ENCODE peak calls at places on chromosomes 11 and 22, in seven cellular contexts. One of them, this sample, is unnamed.

GRCh38 chr11:65189191-65189590 is 7.5 kb downstream of the CAPN1 start:
- DNase-seq in stimulated activated CD8-positive, alpha-beta memory T cell treated with anti-CD3 and anti-CD28 coated beads, Interleukin-4, amount 100 ng/mL, for 4 hours: no peak
- DNase-seq in hepatic stellate cell: no peak
- DNase-seq in EL: no peak
- DNase-seq in prostate gland: no peak
- DNase-seq in CD8-positive, alpha-beta memory T cell: no peak
- DNase-seq in BJ: no peak
- DNase-seq in this sample: no peak

GRCh38 chr11:41201156-41201555 is 258.3 kb downstream of the LRRC4C start:
- DNase-seq in stimulated activated CD8-positive, alpha-beta memory T cell treated with anti-CD3 and anti-CD28 coated beads, Interleukin-4, amount 100 ng/mL, for 4 hours: no peak
- DNase-seq in hepatic stellate cell: no peak
- DNase-seq in EL: peak; percentile 1
- DNase-seq in prostate gland: no peak
- DNase-seq in CD8-positive, alpha-beta memory T cell: no peak
- DNase-seq in BJ: no peak
- DNase-seq in this sample: no peak

GRCh38 chr22:37273126-37273845 is 9.0 kb upstream of the CYTH4 start:
- DNase-seq in stimulated activated CD8-positive, alpha-beta memory T cell treated with anti-CD3 and anti-CD28 coated beads, Interleukin-4, amount 100 ng/mL, for 4 hours: no peak
- DNase-seq in hepatic stellate cell: peak; percentile 71
- DNase-seq in EL: peak; percentile 78
- DNase-seq in prostate gland: no peak
- DNase-seq in CD8-positive, alpha-beta memory T cell: no peak
- DNase-seq in BJ: peak; percentile 52
- DNase-seq in this sample: no peak

GRCh38 chr11:66717925-66718319 is 11.1 kb downstream of the SPTBN2 start:
- DNase-seq in stimulated activated CD8-positive, alpha-beta memory T cell treated with anti-CD3 and anti-CD28 coated beads, Interleukin-4, amount 100 ng/mL, for 4 hours: no peak
- DNase-seq in hepatic stellate cell: no peak
- DNase-seq in EL: no peak
- DNase-seq in prostate gland: no peak
- DNase-seq in CD8-positive, alpha-beta memory T cell: peak; percentile 40
- DNase-seq in BJ: no peak
- DNase-seq in this sample: no peak

GRCh38 chr11:76810151-76810853 is 27.1 kb downstream of the TSKU start:
- DNase-seq in stimulated activated CD8-positive, alpha-beta memory T cell treated with anti-CD3 and anti-CD28 coated beads, Interleukin-4, amount 100 ng/mL, for 4 hours: no peak
- DNase-seq in hepatic stellate cell: no peak
- DNase-seq in EL: peak; percentile 50
- DNase-seq in prostate gland: no peak
- DNase-seq in CD8-positive, alpha-beta memory T cell: no peak
- DNase-seq in BJ: no peak
- DNase-seq in this sample: no peak

GRCh38 chr22:46546466-46547178 is 9.2 kb upstream of the CELSR1 start:
- DNase-seq in stimulated activated CD8-positive, alpha-beta memory T cell treated with anti-CD3 and anti-CD28 coated beads, Interleukin-4, amount 100 ng/mL, for 4 hours: no peak
- DNase-seq in hepatic stellate cell: peak; percentile 68
- DNase-seq in EL: peak; percentile 72
- DNase-seq in prostate gland: no peak
- DNase-seq in CD8-positive, alpha-beta memory T cell: no peak
- DNase-seq in BJ: no peak
- DNase-seq in this sample: no peak

GRCh38 chr11:13278620-13279486 is 1.3 kb downstream of the BMAL1 start:
- DNase-seq in stimulated activated CD8-positive, alpha-beta memory T cell treated with anti-CD3 and anti-CD28 coated beads, Interleukin-4, amount 100 ng/mL, for 4 hours: no peak
- DNase-seq in hepatic stellate cell: peak; percentile 17
- DNase-seq in EL: peak; percentile 9
- DNase-seq in prostate gland: no peak
- DNase-seq in CD8-positive, alpha-beta memory T cell: no peak
- DNase-seq in BJ: no peak
- DNase-seq in this sample: no peak

GRCh38 chr11:62338218-62338617 is 970 bp downstream of the ASRGL1 start:
- DNase-seq in stimulated activated CD8-positive, alpha-beta memory T cell treated with anti-CD3 and anti-CD28 coated beads, Interleukin-4, amount 100 ng/mL, for 4 hours: no peak
- DNase-seq in hepatic stellate cell: no peak
- DNase-seq in EL: no peak
- DNase-seq in prostate gland: no peak
- DNase-seq in CD8-positive, alpha-beta memory T cell: no peak
- DNase-seq in BJ: no peak
- DNase-seq in this sample: no peak

GRCh38 chr11:10294289-10294953 is 402 bp upstream of the SBF2 start:
- DNase-seq in stimulated activated CD8-positive, alpha-beta memory T cell treated with anti-CD3 and anti-CD28 coated beads, Interleukin-4, amount 100 ng/mL, for 4 hours: no peak
- DNase-seq in hepatic stellate cell: peak; percentile 51
- DNase-seq in EL: peak; percentile 84
- DNase-seq in prostate gland: peak; percentile 55
- DNase-seq in CD8-positive, alpha-beta memory T cell: no peak
- DNase-seq in BJ: peak; percentile 51
- DNase-seq in this sample: no peak

GRCh38 chr11:47593934-47594855 is at the start of gene C1QTNF4:
- DNase-seq in stimulated activated CD8-positive, alpha-beta memory T cell treated with anti-CD3 and anti-CD28 coated beads, Interleukin-4, amount 100 ng/mL, for 4 hours: no peak
- DNase-seq in hepatic stellate cell: no peak
- DNase-seq in EL: no peak
- DNase-seq in prostate gland: no peak
- DNase-seq in CD8-positive, alpha-beta memory T cell: no peak
- DNase-seq in BJ: no peak
- DNase-seq in this sample: no peak

GRCh38 chr22:47551438-47551788 is 789.0 kb downstream of the TBC1D22A start:
- DNase-seq in stimulated activated CD8-positive, alpha-beta memory T cell treated with anti-CD3 and anti-CD28 coated beads, Interleukin-4, amount 100 ng/mL, for 4 hours: no peak
- DNase-seq in hepatic stellate cell: no peak
- DNase-seq in EL: no peak
- DNase-seq in prostate gland: no peak
- DNase-seq in CD8-positive, alpha-beta memory T cell: no peak
- DNase-seq in BJ: no peak
- DNase-seq in this sample: no peak

GRCh38 chr22:24189249-24190158 is 8.2 kb downstream of the SUSD2 start:
- DNase-seq in stimulated activated CD8-positive, alpha-beta memory T cell treated with anti-CD3 and anti-CD28 coated beads, Interleukin-4, amount 100 ng/mL, for 4 hours: no peak
- DNase-seq in hepatic stellate cell: peak; percentile 93
- DNase-seq in EL: peak; percentile 62
- DNase-seq in prostate gland: peak; percentile 65
- DNase-seq in CD8-positive, alpha-beta memory T cell: no peak
- DNase-seq in BJ: no peak
- DNase-seq in this sample: no peak

GRCh38 chr11:129698212-129698611 is 117.4 kb upstream of the TMEM45B start:
- DNase-seq in stimulated activated CD8-positive, alpha-beta memory T cell treated with anti-CD3 and anti-CD28 coated beads, Interleukin-4, amount 100 ng/mL, for 4 hours: no peak
- DNase-seq in hepatic stellate cell: no peak
- DNase-seq in EL: no peak
- DNase-seq in prostate gland: no peak
- DNase-seq in CD8-positive, alpha-beta memory T cell: no peak
- DNase-seq in BJ: no peak
- DNase-seq in this sample: no peak

GRCh38 chr11:87819141-87819540 is 356.1 kb downstream of the RAB38 start:
- DNase-seq in stimulated activated CD8-positive, alpha-beta memory T cell treated with anti-CD3 and anti-CD28 coated beads, Interleukin-4, amount 100 ng/mL, for 4 hours: no peak
- DNase-seq in hepatic stellate cell: no peak
- DNase-seq in EL: peak; percentile 16
- DNase-seq in prostate gland: no peak
- DNase-seq in CD8-positive, alpha-beta memory T cell: no peak
- DNase-seq in BJ: peak; percentile 59
- DNase-seq in this sample: peak; percentile 8

GRCh38 chr11:15541079-15541478 is 426.4 kb downstream of the INSC start:
- DNase-seq in stimulated activated CD8-positive, alpha-beta memory T cell treated with anti-CD3 and anti-CD28 coated beads, Interleukin-4, amount 100 ng/mL, for 4 hours: no peak
- DNase-seq in hepatic stellate cell: no peak
- DNase-seq in EL: no peak
- DNase-seq in prostate gland: no peak
- DNase-seq in CD8-positive, alpha-beta memory T cell: no peak
- DNase-seq in BJ: no peak
- DNase-seq in this sample: no peak

GRCh38 chr22:17883356-17883755 is 109.1 kb upstream of the BID start:
- DNase-seq in stimulated activated CD8-positive, alpha-beta memory T cell treated with anti-CD3 and anti-CD28 coated beads, Interleukin-4, amount 100 ng/mL, for 4 hours: no peak
- DNase-seq in hepatic stellate cell: no peak
- DNase-seq in EL: no peak
- DNase-seq in prostate gland: no peak
- DNase-seq in CD8-positive, alpha-beta memory T cell: no peak
- DNase-seq in BJ: no peak
- DNase-seq in this sample: no peak

GRCh38 chr11:114060402-114061052 is 1.0 kb downstream of the ZBTB16 start:
- DNase-seq in stimulated activated CD8-positive, alpha-beta memory T cell treated with anti-CD3 and anti-CD28 coated beads, Interleukin-4, amount 100 ng/mL, for 4 hours: no peak
- DNase-seq in hepatic stellate cell: peak; percentile 32
- DNase-seq in EL: peak; percentile 10
- DNase-seq in prostate gland: no peak
- DNase-seq in CD8-positive, alpha-beta memory T cell: peak; percentile 51
- DNase-seq in BJ: no peak
- DNase-seq in this sample: no peak

GRCh38 chr22:30985561-30986208 is 16.6 kb downstream of the TUG1 start:
- DNase-seq in stimulated activated CD8-positive, alpha-beta memory T cell treated with anti-CD3 and anti-CD28 coated beads, Interleukin-4, amount 100 ng/mL, for 4 hours: no peak
- DNase-seq in hepatic stellate cell: no peak
- DNase-seq in EL: no peak
- DNase-seq in prostate gland: no peak
- DNase-seq in CD8-positive, alpha-beta memory T cell: no peak
- DNase-seq in BJ: no peak
- DNase-seq in this sample: no peak

GRCh38 chr11:125285844-125286243 is 121.3 kb downstream of the PKNOX2 start:
- DNase-seq in stimulated activated CD8-positive, alpha-beta memory T cell treated with anti-CD3 and anti-CD28 coated beads, Interleukin-4, amount 100 ng/mL, for 4 hours: no peak
- DNase-seq in hepatic stellate cell: no peak
- DNase-seq in EL: no peak
- DNase-seq in prostate gland: no peak
- DNase-seq in CD8-positive, alpha-beta memory T cell: no peak
- DNase-seq in BJ: no peak
- DNase-seq in this sample: no peak

GRCh38 chr22:27626675-27627443 is 174.7 kb downstream of the MN1 start:
- DNase-seq in stimulated activated CD8-positive, alpha-beta memory T cell treated with anti-CD3 and anti-CD28 coated beads, Interleukin-4, amount 100 ng/mL, for 4 hours: no peak
- DNase-seq in hepatic stellate cell: no peak
- DNase-seq in EL: no peak
- DNase-seq in prostate gland: no peak
- DNase-seq in CD8-positive, alpha-beta memory T cell: no peak
- DNase-seq in BJ: no peak
- DNase-seq in this sample: no peak

GRCh38 chr11:63769044-63769718 is 606 bp upstream of the ZFTA start:
- DNase-seq in stimulated activated CD8-positive, alpha-beta memory T cell treated with anti-CD3 and anti-CD28 coated beads, Interleukin-4, amount 100 ng/mL, for 4 hours: no peak
- DNase-seq in hepatic stellate cell: no peak
- DNase-seq in EL: peak; percentile 51
- DNase-seq in prostate gland: no peak
- DNase-seq in CD8-positive, alpha-beta memory T cell: peak; percentile 59
- DNase-seq in BJ: no peak
- DNase-seq in this sample: no peak

GRCh38 chr22:31102441-31103081 is 4.8 kb downstream of the SELENOM start:
- DNase-seq in stimulated activated CD8-positive, alpha-beta memory T cell treated with anti-CD3 and anti-CD28 coated beads, Interleukin-4, amount 100 ng/mL, for 4 hours: no peak
- DNase-seq in hepatic stellate cell: peak; percentile 93
- DNase-seq in EL: peak; percentile 92
- DNase-seq in prostate gland: no peak
- DNase-seq in CD8-positive, alpha-beta memory T cell: no peak
- DNase-seq in BJ: peak; percentile 86
- DNase-seq in this sample: peak; percentile 89

GRCh38 chr22:41290262-41291221 is 4.6 kb upstream of the RANGAP1 start:
- DNase-seq in stimulated activated CD8-positive, alpha-beta memory T cell treated with anti-CD3 and anti-CD28 coated beads, Interleukin-4, amount 100 ng/mL, for 4 hours: no peak
- DNase-seq in hepatic stellate cell: peak; percentile 69
- DNase-seq in EL: peak; percentile 97
- DNase-seq in prostate gland: no peak
- DNase-seq in CD8-positive, alpha-beta memory T cell: no peak
- DNase-seq in BJ: peak; percentile 82
- DNase-seq in this sample: peak; percentile 59

GRCh38 chr11:79375818-79376550 is 64.8 kb downstream of the TENM4 start:
- DNase-seq in stimulated activated CD8-positive, alpha-beta memory T cell treated with anti-CD3 and anti-CD28 coated beads, Interleukin-4, amount 100 ng/mL, for 4 hours: no peak
- DNase-seq in hepatic stellate cell: no peak
- DNase-seq in EL: no peak
- DNase-seq in prostate gland: no peak
- DNase-seq in CD8-positive, alpha-beta memory T cell: no peak
- DNase-seq in BJ: no peak
- DNase-seq in this sample: no peak

GRCh38 chr11:74024630-74025029 is 15.7 kb upstream of the UCP3 start:
- DNase-seq in stimulated activated CD8-positive, alpha-beta memory T cell treated with anti-CD3 and anti-CD28 coated beads, Interleukin-4, amount 100 ng/mL, for 4 hours: no peak
- DNase-seq in hepatic stellate cell: peak; percentile 55
- DNase-seq in EL: peak; percentile 84
- DNase-seq in prostate gland: no peak
- DNase-seq in CD8-positive, alpha-beta memory T cell: no peak
- DNase-seq in BJ: no peak
- DNase-seq in this sample: peak; percentile 74

GRCh38 chr11:111977141-111978027 is 40.2 kb downstream of the DIXDC1 start:
- DNase-seq in stimulated activated CD8-positive, alpha-beta memory T cell treated with anti-CD3 and anti-CD28 coated beads, Interleukin-4, amount 100 ng/mL, for 4 hours: no peak
- DNase-seq in hepatic stellate cell: peak; percentile 77
- DNase-seq in EL: peak; percentile 47
- DNase-seq in prostate gland: peak; percentile 69
- DNase-seq in CD8-positive, alpha-beta memory T cell: no peak
- DNase-seq in BJ: no peak
- DNase-seq in this sample: no peak

GRCh38 chr22:46637711-46638600 is 17.8 kb downstream of the GRAMD4 start:
- DNase-seq in stimulated activated CD8-positive, alpha-beta memory T cell treated with anti-CD3 and anti-CD28 coated beads, Interleukin-4, amount 100 ng/mL, for 4 hours: no peak
- DNase-seq in hepatic stellate cell: no peak
- DNase-seq in EL: no peak
- DNase-seq in prostate gland: no peak
- DNase-seq in CD8-positive, alpha-beta memory T cell: no peak
- DNase-seq in BJ: no peak
- DNase-seq in this sample: no peak

GRCh38 chr11:110850846-110851245 is 138.6 kb upstream of the ARHGAP20 start:
- DNase-seq in stimulated activated CD8-positive, alpha-beta memory T cell treated with anti-CD3 and anti-CD28 coated beads, Interleukin-4, amount 100 ng/mL, for 4 hours: no peak
- DNase-seq in hepatic stellate cell: no peak
- DNase-seq in EL: no peak
- DNase-seq in prostate gland: no peak
- DNase-seq in CD8-positive, alpha-beta memory T cell: no peak
- DNase-seq in BJ: no peak
- DNase-seq in this sample: no peak

GRCh38 chr22:20111045-20111688 is 4.7 kb upstream of the RANBP1 start:
- DNase-seq in stimulated activated CD8-positive, alpha-beta memory T cell treated with anti-CD3 and anti-CD28 coated beads, Interleukin-4, amount 100 ng/mL, for 4 hours: no peak
- DNase-seq in hepatic stellate cell: peak; percentile 44
- DNase-seq in EL: no peak
- DNase-seq in prostate gland: no peak
- DNase-seq in CD8-positive, alpha-beta memory T cell: peak; percentile 57
- DNase-seq in BJ: no peak
- DNase-seq in this sample: no peak

GRCh38 chr11:2095198-2095520 is 44.0 kb downstream of the IGF2 start:
- DNase-seq in stimulated activated CD8-positive, alpha-beta memory T cell treated with anti-CD3 and anti-CD28 coated beads, Interleukin-4, amount 100 ng/mL, for 4 hours: no peak
- DNase-seq in hepatic stellate cell: no peak
- DNase-seq in EL: no peak
- DNase-seq in prostate gland: no peak
- DNase-seq in CD8-positive, alpha-beta memory T cell: no peak
- DNase-seq in BJ: no peak
- DNase-seq in this sample: no peak

GRCh38 chr11:1728281-1728680 is 22.1 kb downstream of the IFITM10 start:
- DNase-seq in stimulated activated CD8-positive, alpha-beta memory T cell treated with anti-CD3 and anti-CD28 coated beads, Interleukin-4, amount 100 ng/mL, for 4 hours: no peak
- DNase-seq in hepatic stellate cell: no peak
- DNase-seq in EL: no peak
- DNase-seq in prostate gland: no peak
- DNase-seq in CD8-positive, alpha-beta memory T cell: no peak
- DNase-seq in BJ: no peak
- DNase-seq in this sample: no peak

GRCh38 chr11:68028802-68029475 is 1.5 kb upstream of the NDUFS8 start:
- DNase-seq in stimulated activated CD8-positive, alpha-beta memory T cell treated with anti-CD3 and anti-CD28 coated beads, Interleukin-4, amount 100 ng/mL, for 4 hours: no peak
- DNase-seq in hepatic stellate cell: no peak
- DNase-seq in EL: peak; percentile 69
- DNase-seq in prostate gland: no peak
- DNase-seq in CD8-positive, alpha-beta memory T cell: no peak
- DNase-seq in BJ: no peak
- DNase-seq in this sample: no peak

GRCh38 chr11:105852427-105852826 is 169.6 kb downstream of the MSANTD4 start:
- DNase-seq in stimulated activated CD8-positive, alpha-beta memory T cell treated with anti-CD3 and anti-CD28 coated beads, Interleukin-4, amount 100 ng/mL, for 4 hours: no peak
- DNase-seq in hepatic stellate cell: no peak
- DNase-seq in EL: no peak
- DNase-seq in prostate gland: no peak
- DNase-seq in CD8-positive, alpha-beta memory T cell: no peak
- DNase-seq in BJ: no peak
- DNase-seq in this sample: no peak

GRCh38 chr11:114447892-114448291 is 8.6 kb downstream of the REXO2 start:
- DNase-seq in stimulated activated CD8-positive, alpha-beta memory T cell treated with anti-CD3 and anti-CD28 coated beads, Interleukin-4, amount 100 ng/mL, for 4 hours: no peak
- DNase-seq in hepatic stellate cell: peak; percentile 42
- DNase-seq in EL: peak; percentile 56
- DNase-seq in prostate gland: no peak
- DNase-seq in CD8-positive, alpha-beta memory T cell: no peak
- DNase-seq in BJ: peak; percentile 72
- DNase-seq in this sample: peak; percentile 73

GRCh38 chr11:80155412-80156017 is 714.7 kb upstream of the TENM4 start:
- DNase-seq in stimulated activated CD8-positive, alpha-beta memory T cell treated with anti-CD3 and anti-CD28 coated beads, Interleukin-4, amount 100 ng/mL, for 4 hours: no peak
- DNase-seq in hepatic stellate cell: peak; percentile 16
- DNase-seq in EL: peak; percentile 47
- DNase-seq in prostate gland: no peak
- DNase-seq in CD8-positive, alpha-beta memory T cell: no peak
- DNase-seq in BJ: no peak
- DNase-seq in this sample: no peak

GRCh38 chr22:49035818-49036457 is 791.7 kb downstream of the BRD1 start:
- DNase-seq in stimulated activated CD8-positive, alpha-beta memory T cell treated with anti-CD3 and anti-CD28 coated beads, Interleukin-4, amount 100 ng/mL, for 4 hours: no peak
- DNase-seq in hepatic stellate cell: no peak
- DNase-seq in EL: no peak
- DNase-seq in prostate gland: no peak
- DNase-seq in CD8-positive, alpha-beta memory T cell: peak; percentile 34
- DNase-seq in BJ: no peak
- DNase-seq in this sample: no peak

GRCh38 chr11:17208257-17208999 is 642 bp upstream of the PIK3C2A start:
- DNase-seq in stimulated activated CD8-positive, alpha-beta memory T cell treated with anti-CD3 and anti-CD28 coated beads, Interleukin-4, amount 100 ng/mL, for 4 hours: no peak
- DNase-seq in hepatic stellate cell: peak; percentile 34
- DNase-seq in EL: peak; percentile 66
- DNase-seq in prostate gland: peak; percentile 72
- DNase-seq in CD8-positive, alpha-beta memory T cell: peak; percentile 66
- DNase-seq in BJ: no peak
- DNase-seq in this sample: no peak

This sample was measured in AG09309.